ENCODE peak calls at places on chromosome X, in nine cellular contexts. M, I, B, O, R, P, S, V and U are unnamed samples.

GRCh38 chrX:130216312-130216711 is 44.5 kb downstream of the RAB33A start:
- DNase-seq in R (no peak), O (no peak), V (peak), M (peak), B (no peak), P (no peak), S (peak), I (peak), U (no peak)

GRCh38 chrX:69298466-69299140 is 133.3 kb upstream of the PJA1 start:
- DNase-seq in O (no peak), I (no peak), R (no peak), S (no peak), P (peak), M (peak), V (peak), B (no peak), U (no peak)

GRCh38 chrX:20230406-20230805 is 36.3 kb downstream of the RPS6KA3 start:
- DNase-seq in P (no peak), S (no peak), I (no peak), V (no peak), B (no peak), M (no peak), O (no peak), R (no peak), U (no peak)

GRCh38 chrX:119759333-119759766 is 962 bp downstream of the SOWAHD start:
- DNase-seq in M (no peak), O (no peak), P (no peak), S (no peak), V (no peak), I (no peak), B (no peak), R (no peak), U (no peak)

GRCh38 chrX:107675823-107676555 is 47.7 kb downstream of the PRPS1 start:
- DNase-seq in I (no peak), P (no peak), V (peak), B (no peak), R (no peak), S (no peak), O (no peak), M (peak), U (no peak)

GRCh38 chrX:153671589-153672530 is 1.8 kb downstream of the PNCK start:
- DNase-seq in M (no peak), V (no peak), B (no peak), S (no peak), I (no peak), O (no peak), R (no peak), P (no peak), U (no peak)

GRCh38 chrX:50107470-50107869 is 93.3 kb downstream of the AKAP4 start:
- DNase-seq in S (no peak), O (no peak), B (no peak), M (no peak), V (peak), P (no peak), R (no peak), I (no peak), U (no peak)

GRCh38 chrX:42094208-42094607 is 170.9 kb upstream of the CASK start:
- DNase-seq in S (no peak), V (peak), R (no peak), O (no peak), I (no peak), M (peak), P (no peak), B (no peak), U (no peak)

GRCh38 chrX:18353931-18354368 is 538 bp downstream of the SCML2 start:
- DNase-seq in V (peak), I (peak), R (no peak), B (no peak), P (peak), O (no peak), S (peak), M (no peak), U (no peak)

GRCh38 chrX:151763711-151764110 is 29.2 kb downstream of the CNGA2 start:
- DNase-seq in O (no peak), I (no peak), S (no peak), P (no peak), R (no peak), B (no peak), M (no peak), V (no peak), U (no peak)

GRCh38 chrX:9293051-9293496 is 171.8 kb upstream of the TBL1X start:
- DNase-seq in B (no peak), P (no peak), I (no peak), S (no peak), O (no peak), R (no peak), M (no peak), V (no peak), U (no peak)

GRCh38 chrX:93673056-93673868 is at the start of gene NAP1L3:
- DNase-seq in B (peak), R (peak), V (peak), S (no peak), M (peak), O (peak), I (peak), P (peak), U (peak)

GRCh38 chrX:10813761-10814160 is 193.4 kb upstream of the MID1 start:
- DNase-seq in B (no peak), M (no peak), V (no peak), O (no peak), S (no peak), P (no peak), I (no peak), R (no peak), U (no peak)

GRCh38 chrX:2647627-2648026 is 43.5 kb upstream of the CD99 start:
- DNase-seq in P (no peak), R (no peak), B (no peak), V (no peak), M (no peak), I (no peak), O (no peak), S (no peak), U (no peak)

GRCh38 chrX:70262952-70263567 is 3.1 kb upstream of the P2RY4 start:
- DNase-seq in B (peak), M (peak), V (peak), I (peak), R (peak), P (peak), O (peak), S (peak), U (peak)

GRCh38 chrX:48864210-48864609 is 28.8 kb upstream of the PCSK1N start:
- DNase-seq in R (peak), P (no peak), B (no peak), S (no peak), V (peak), M (peak), I (peak), O (no peak), U (no peak)

GRCh38 chrX:56978172-56978571 is 17.2 kb downstream of the SPIN3 start:
- DNase-seq in S (peak), I (peak), R (peak), O (peak), M (peak), P (no peak), B (peak), V (peak), U (peak)

GRCh38 chrX:33339219-33339618 is 127.9 kb upstream of the DMD start:
- DNase-seq in S (no peak), V (no peak), B (no peak), O (no peak), I (no peak), M (no peak), R (no peak), P (peak), U (no peak)

GRCh38 chrX:110847334-110847733 is 51.7 kb upstream of the CHRDL1 start:
- DNase-seq in I (peak), V (peak), R (peak), P (no peak), S (peak), B (peak), M (peak), O (no peak), U (no peak)

GRCh38 chrX:69136546-69137331 is 28.5 kb downstream of the PJA1 start:
- DNase-seq in I (no peak), M (no peak), O (no peak), R (no peak), P (no peak), V (no peak), B (no peak), S (no peak), U (no peak)

GRCh38 chrX:131734621-131735020 is 190.7 kb downstream of the OR13H1 start:
- DNase-seq in O (no peak), P (no peak), M (peak), I (no peak), S (no peak), B (no peak), V (no peak), R (no peak), U (no peak)

GRCh38 chrX:85213792-85214530 is 29.6 kb downstream of the SATL1 start:
- DNase-seq in P (no peak), S (no peak), R (no peak), M (no peak), B (no peak), V (no peak), I (no peak), O (no peak), U (no peak)

GRCh38 chrX:114472788-114473187 is 111.1 kb upstream of the HTR2C start:
- DNase-seq in V (no peak), B (no peak), S (no peak), P (no peak), R (no peak), M (no peak), O (no peak), I (no peak), U (no peak)

GRCh38 chrX:9337056-9337455 is 127.8 kb upstream of the TBL1X start:
- DNase-seq in I (no peak), O (no peak), M (peak), B (no peak), P (peak), V (peak), R (no peak), S (no peak), U (no peak)

GRCh38 chrX:21176927-21177571 is 197.2 kb upstream of the CNKSR2 start:
- DNase-seq in V (peak), I (no peak), B (peak), O (no peak), P (no peak), R (no peak), M (no peak), S (no peak), U (no peak)

GRCh38 chrX:39211501-39211900 is 410.2 kb downstream of the MID1IP1 start:
- DNase-seq in V (no peak), B (no peak), O (no peak), S (no peak), R (no peak), I (no peak), P (no peak), M (no peak), U (no peak)

GRCh38 chrX:64229145-64229544 is 1.3 kb downstream of the ASB12 start:
- DNase-seq in O (no peak), M (no peak), R (no peak), S (no peak), I (no peak), V (no peak), P (no peak), B (no peak), U (no peak)

GRCh38 chrX:117969337-117969736 is 147.3 kb downstream of the KLHL13 start:
- DNase-seq in V (no peak), S (no peak), O (no peak), R (no peak), B (no peak), M (no peak), I (peak), P (no peak), U (no peak)

GRCh38 chrX:13203281-13203680 is 116.6 kb downstream of the ATXN3L start:
- DNase-seq in P (no peak), I (no peak), M (no peak), O (no peak), B (no peak), R (no peak), S (peak), V (no peak), U (no peak)

GRCh38 chrX:123976671-123977316 is 15.3 kb downstream of the STAG2 start:
- DNase-seq in R (peak), S (peak), M (peak), O (no peak), V (peak), P (no peak), B (no peak), I (peak), U (no peak)

GRCh38 chrX:123665197-123665596 is 67.7 kb downstream of the THOC2 start:
- DNase-seq in P (no peak), B (no peak), V (peak), I (peak), M (peak), R (no peak), S (no peak), O (no peak), U (no peak)